ENCODE peak calls at places on chromosomes 13 and 19, in eight cellular contexts. V is fibroblast of lung, Z is skeletal muscle cell, A is Peyer's patch, P is HL-60, C is coronary artery, B is tibial artery, N is lung. M is an unnamed sample.

GRCh38 chr19:31674503-31675186 is 325.4 kb upstream of the TSHZ3 start:
- DNase-seq in V (peak), Z (no peak), A (no peak), P (no peak), C (no peak), B (no peak), N (no peak), M (peak)

GRCh38 chr13:97879646-97880297 is 73.7 kb upstream of the IPO5 start:
- DNase-seq in V (peak), Z (peak), A (no peak), P (no peak), C (no peak), B (no peak), N (no peak), M (peak)

GRCh38 chr19:38917921-38918491 is 6.0 kb upstream of the CCER2 start:
- DNase-seq in V (no peak), Z (no peak), A (peak), P (peak), C (no peak), B (peak), N (no peak), M (no peak)

GRCh38 chr19:40605201-40605971 is 4.2 kb downstream of the LTBP4 start:
- DNase-seq in V (peak), Z (no peak), A (peak), P (peak), C (peak), B (peak), N (peak), M (no peak)

GRCh38 chr13:75318138-75318833 is 163.7 kb downstream of the TBC1D4 start:
- DNase-seq in V (no peak), Z (no peak), A (no peak), P (no peak), C (no peak), B (no peak), N (no peak), M (no peak)

GRCh38 chr13:43293986-43294880 is 270.8 kb downstream of the DNAJC15 start:
- DNase-seq in V (peak), Z (no peak), A (no peak), P (no peak), C (no peak), B (no peak), N (no peak), M (peak)

GRCh38 chr13:20403826-20404225 is 121.8 kb downstream of the CRYL1 start:
- DNase-seq in V (no peak), Z (no peak), A (no peak), P (no peak), C (peak), B (no peak), N (no peak), M (no peak)

GRCh38 chr19:17021793-17022590 is 4.6 kb downstream of the CPAMD8 start:
- DNase-seq in V (no peak), Z (no peak), A (no peak), P (peak), C (no peak), B (no peak), N (peak), M (no peak)

GRCh38 chr19:18160792-18161690 is 8.1 kb downstream of the PIK3R2 start:
- DNase-seq in V (peak), Z (no peak), A (peak), P (peak), C (no peak), B (peak), N (peak), M (no peak)

GRCh38 chr13:107721436-107721835 is 493.9 kb downstream of the LIG4 start:
- DNase-seq in V (no peak), Z (no peak), A (no peak), P (no peak), C (no peak), B (no peak), N (no peak), M (no peak)
- H3K4me3 ChIP-seq in V (peak), Z (peak), A (no peak), P (no peak), C (no peak), B (no peak), N (no peak), M (peak)

DNA sequence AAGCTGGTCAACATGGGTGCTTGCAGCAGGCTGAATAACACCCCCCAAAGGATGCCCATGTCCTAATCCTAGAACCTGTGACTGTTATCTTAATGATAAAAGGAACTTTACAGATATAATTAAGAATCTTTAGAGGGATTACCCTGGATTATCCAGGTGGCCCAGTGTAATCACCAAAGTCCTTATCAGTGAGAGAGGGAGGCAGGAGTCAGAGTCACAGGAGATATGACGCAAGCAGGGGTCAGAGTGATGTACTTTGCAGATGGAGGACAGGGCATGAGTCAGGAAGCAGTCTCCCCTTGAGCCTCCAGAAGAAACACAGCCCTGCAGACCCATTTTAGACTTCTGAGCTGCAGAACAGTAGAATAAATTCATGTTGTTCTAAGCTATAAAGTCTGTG is 9.8 kb downstream of the ZNF606 start:
- DNase-seq in V (no peak), Z (no peak), A (no peak), P (no peak), C (no peak), B (no peak), N (no peak), M (no peak)
- H3K4me3 ChIP-seq in V (no peak), Z (no peak), A (no peak), P (no peak), C (no peak), B (no peak), N (no peak), M (no peak)

GRCh38 chr19:19201697-19202630 is 1.2 kb downstream of the NR2C2AP start:
- DNase-seq in V (no peak), Z (no peak), A (no peak), P (no peak), C (no peak), B (no peak), N (no peak), M (no peak)
- H3K4me3 ChIP-seq in V (peak), Z (peak), A (peak), P (peak), C (peak), B (peak), N (peak), M (peak)

DNA sequence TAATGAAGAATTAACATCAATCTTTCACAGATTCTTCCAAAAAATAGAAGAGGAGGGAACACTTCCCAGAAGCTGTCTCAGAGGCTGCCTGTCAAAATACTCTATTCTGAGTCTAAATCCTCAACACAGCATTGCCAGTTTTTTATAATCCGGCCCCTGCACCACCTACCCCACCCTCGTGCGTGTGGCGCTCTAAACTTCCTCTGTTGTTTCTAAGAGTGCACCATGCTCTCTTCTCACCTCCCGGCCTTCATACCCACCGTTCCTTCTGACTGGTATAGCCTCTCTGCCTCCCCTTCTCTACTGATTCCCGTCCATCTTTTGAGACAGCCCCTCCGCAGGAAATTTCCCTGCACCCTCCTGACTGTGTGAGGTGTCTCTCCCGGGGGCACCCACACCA is 136.8 kb downstream of the KATNAL1 start:
- DNase-seq in V (no peak), Z (no peak), A (no peak), P (no peak), C (no peak), B (peak), N (no peak), M (no peak)
- H3K4me3 ChIP-seq in V (no peak), Z (no peak), A (no peak), P (no peak), C (no peak), B (no peak), N (no peak), M (no peak)

GRCh38 chr19:29527500-29528328 is 1.9 kb downstream of the VSTM2B start:
- DNase-seq in V (no peak), Z (no peak), A (peak), P (no peak), C (no peak), B (no peak), N (no peak), M (no peak)
- H3K4me3 ChIP-seq in V (no peak), Z (peak), A (no peak), P (no peak), C (peak), B (peak), N (no peak), M (no peak)

M was measured in astrocyte of the cerebellum.